ENCODE peak calls at places on chromosomes 16 and 17, in six cellular contexts. A is mesenchymal stem cell, C is trophoblast cell, K is H1, O is neuronal stem cell, I is IMR-90. R is an unnamed sample.

GRCh38 chr17:79007504-79008381 is 1.8 kb downstream of the CANT1 start:
- DNase-seq in O (no peak), A (no peak), K (no peak), I (no peak), C (no peak), R (no peak)

GRCh38 chr16:30761928-30762902 is at the start of the genes CFAP119 and RNF40:
- DNase-seq in K (peak), C (peak), A (peak), O (peak), I (peak), R (peak)

GRCh38 chr17:66904760-66905637 is 59.5 kb upstream of the CACNG4 start:
- DNase-seq in C (no peak), I (peak), A (peak), K (no peak), O (no peak), R (no peak)

GRCh38 chr17:49739662-49740271 is 24.2 kb downstream of the FAM117A start:
- DNase-seq in K (no peak), O (no peak), C (no peak), I (peak), A (peak), R (no peak)

GRCh38 chr16:1283296-1283695 is 26.1 kb upstream of the UBE2I start:
- DNase-seq in A (no peak), K (no peak), I (no peak), O (no peak), C (no peak), R (no peak)

GRCh38 chr17:51161541-51161940 is 4.7 kb upstream of the NME2 start:
- DNase-seq in K (no peak), C (no peak), A (no peak), I (no peak), O (no peak), R (no peak)

GRCh38 chr16:50548659-50549560 is 714 bp downstream of the NKD1 start:
- DNase-seq in C (no peak), I (no peak), O (peak), K (no peak), A (peak), R (no peak)

GRCh38 chr17:77834170-77835115 is 124.1 kb upstream of the TNRC6C start:
- DNase-seq in O (no peak), C (peak), I (peak), A (peak), K (no peak), R (peak)

GRCh38 chr17:18027280-18027679 is 11.7 kb downstream of the ATPAF2 start:
- DNase-seq in O (no peak), I (no peak), C (no peak), A (no peak), K (no peak), R (no peak)

GRCh38 chr16:57822861-57823260 is 20.6 kb upstream of the KIFC3 start:
- DNase-seq in A (no peak), O (no peak), C (no peak), I (no peak), K (no peak), R (no peak)

GRCh38 chr17:44044092-44044491 is 22.4 kb downstream of the LSM12 start:
- DNase-seq in O (no peak), C (no peak), K (no peak), A (peak), I (peak), R (no peak)

GRCh38 chr17:7888184-7888920 is at the start of gene CHD3:
- DNase-seq in I (peak), K (no peak), A (peak), C (peak), O (no peak), R (peak)

GRCh38 chr17:50578173-50578572 is 17.7 kb downstream of the CACNA1G start:
- DNase-seq in A (no peak), O (no peak), I (no peak), C (no peak), K (no peak), R (no peak)

GRCh38 chr17:72861811-72862210 is 230.7 kb downstream of the SLC39A11 start:
- DNase-seq in A (no peak), O (no peak), C (no peak), K (no peak), I (no peak), R (no peak)

GRCh38 chr16:11780988-11781680 is 15.9 kb downstream of the ZC3H7A start:
- DNase-seq in K (no peak), A (peak), O (no peak), I (peak), C (no peak), R (no peak)

GRCh38 chr17:76498886-76499667 is 2.1 kb downstream of the RHBDF2 start:
- DNase-seq in K (no peak), A (no peak), C (no peak), O (no peak), I (no peak), R (no peak)

GRCh38 chr17:32445075-32445427 is 741 bp downstream of the PSMD11 start:
- DNase-seq in K (no peak), O (no peak), A (peak), I (peak), C (peak), R (peak)

GRCh38 chr16:66298571-66299120 is 67.8 kb upstream of the CDH5 start:
- DNase-seq in K (no peak), A (no peak), O (no peak), C (peak), I (no peak), R (peak)

GRCh38 chr16:30068750-30069574 is 3.4 kb downstream of the ALDOA start:
- DNase-seq in K (no peak), C (no peak), A (peak), I (no peak), O (no peak), R (no peak)

GRCh38 chr17:49565948-49566491 is 9.7 kb upstream of the NXPH3 start:
- DNase-seq in A (no peak), I (no peak), O (no peak), C (no peak), K (no peak), R (no peak)

GRCh38 chr17:64028874-64029464 is 8.5 kb upstream of the ICAM2 start:
- DNase-seq in I (peak), O (peak), K (peak), A (peak), C (peak), R (peak)

GRCh38 chr17:79005063-79005861 is 4.3 kb downstream of the CANT1 start:
- DNase-seq in O (no peak), C (no peak), K (no peak), A (no peak), I (no peak), R (no peak)

GRCh38 chr17:5413682-5414081 is 5.8 kb downstream of the NUP88 start:
- DNase-seq in A (peak), K (no peak), C (no peak), I (peak), O (no peak), R (no peak)

GRCh38 chr17:69882281-69882680 is 192.7 kb upstream of the KCNJ16 start:
- DNase-seq in C (no peak), I (peak), A (no peak), O (no peak), K (no peak), R (no peak)

GRCh38 chr16:3149193-3149530 is 14.3 kb downstream of the ZNF213 start:
- DNase-seq in K (no peak), O (no peak), I (no peak), A (no peak), C (peak), R (no peak)

GRCh38 chr17:69434164-69434579 is 19.7 kb downstream of the MAP2K6 start:
- DNase-seq in I (peak), O (no peak), K (no peak), C (no peak), A (peak), R (no peak)

GRCh38 chr16:50598256-50598894 is 50.2 kb downstream of the NKD1 start:
- DNase-seq in A (no peak), C (no peak), K (no peak), I (no peak), O (no peak), R (no peak)

GRCh38 chr17:82194765-82195164 is 17.9 kb downstream of the CCDC57 start:
- DNase-seq in K (no peak), O (no peak), A (no peak), C (no peak), I (no peak), R (no peak)

GRCh38 chr16:563072-563644 is 3.0 kb downstream of the PRR35 start:
- DNase-seq in A (no peak), I (no peak), C (no peak), K (no peak), O (no peak), R (no peak)

GRCh38 chr17:4469552-4469951 is 29.1 kb upstream of the SPNS2 start:
- DNase-seq in A (no peak), I (no peak), O (no peak), C (no peak), K (no peak), R (no peak)

GRCh38 chr17:82242698-82242976 is 13.8 kb downstream of the SLC16A3 start:
- DNase-seq in A (no peak), O (no peak), C (no peak), K (no peak), I (no peak), R (no peak)

GRCh38 chr16:75420987-75421819 is 12.1 kb downstream of the CFDP1 start:
- DNase-seq in C (no peak), A (peak), K (peak), O (peak), I (peak), R (peak)

GRCh38 chr16:70689970-70690905 is 4.4 kb upstream of the MTSS2 start:
- DNase-seq in K (no peak), C (no peak), A (no peak), I (no peak), O (no peak), R (no peak)

GRCh38 chr16:75032655-75033054 is 33.8 kb downstream of the ZNRF1 start:
- DNase-seq in A (no peak), I (no peak), C (no peak), O (no peak), K (no peak), R (no peak)

GRCh38 chr16:15811416-15811777 is 45.4 kb downstream of the MYH11 start:
- DNase-seq in C (no peak), O (no peak), K (no peak), A (no peak), I (no peak), R (no peak)

DNA sequence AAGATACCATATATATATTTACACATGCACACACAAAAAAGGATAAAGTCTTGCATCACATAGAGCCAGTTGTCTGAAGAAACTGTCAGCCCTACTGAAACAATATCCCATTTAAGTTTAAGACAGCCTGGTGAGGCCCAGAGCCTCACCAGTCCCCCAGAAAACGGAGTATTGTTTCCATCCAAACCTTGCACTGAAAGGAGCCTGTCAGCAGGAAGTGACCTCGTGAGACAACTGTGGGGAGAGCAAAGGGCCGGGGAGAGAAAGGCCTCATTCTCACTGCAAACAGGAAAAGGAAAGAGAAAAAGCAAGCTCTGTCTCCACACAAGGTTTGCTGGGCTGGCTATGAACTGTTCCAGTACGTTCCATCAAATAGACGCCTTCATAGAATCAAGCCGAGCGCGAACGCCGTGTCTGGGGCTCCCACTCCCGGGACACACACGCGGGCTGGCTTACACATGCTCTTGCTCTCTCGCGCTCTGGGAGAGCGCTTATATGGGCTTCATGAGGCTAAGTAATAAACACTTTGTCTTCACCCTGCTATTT is 44.4 kb upstream of the ZFHX3 start:
- DNase-seq in C (no peak), I (no peak), O (no peak), A (no peak), K (no peak), R (no peak)
- H3K27ac ChIP-seq in C (no peak), I (no peak), O (no peak), A (no peak), K (no peak), R (no peak)

GRCh38 chr16:56632848-56633365 is 448 bp downstream of the MT1M start:
- DNase-seq in K (no peak), I (no peak), C (no peak), O (no peak), A (no peak), R (no peak)

GRCh38 chr16:56631197-56631596 is 1.3 kb upstream of the MT1M start:
- DNase-seq in A (no peak), I (no peak), C (no peak), O (no peak), K (no peak), R (no peak)

GRCh38 chr16:56631832-56632159 is 663 bp upstream of the MT1M start:
- DNase-seq in O (no peak), A (no peak), I (no peak), C (no peak), K (no peak), R (no peak)

GRCh38 chr16:56633535-56633934 is 1.1 kb downstream of the MT1M start:
- DNase-seq in K (no peak), A (no peak), I (no peak), C (no peak), O (no peak), R (no peak)

GRCh38 chr16:56632160-56632847 is at the start of gene MT1M:
- DNase-seq in K (no peak), I (no peak), A (peak), C (no peak), O (no peak), R (no peak)
- H3K9ac ChIP-seq in K (no peak), I (no peak), A (peak), C (no peak), O (peak), R (no peak)

GRCh38 chr17:16423226-16423872 is 8.0 kb downstream of the TRPV2 start:
- DNase-seq in O (no peak), K (no peak), C (no peak), A (no peak), I (no peak), R (peak)
- H4K91ac ChIP-seq in O (peak), K (no peak), C (no peak), A (no peak), I (no peak), R (no peak)

DNA sequence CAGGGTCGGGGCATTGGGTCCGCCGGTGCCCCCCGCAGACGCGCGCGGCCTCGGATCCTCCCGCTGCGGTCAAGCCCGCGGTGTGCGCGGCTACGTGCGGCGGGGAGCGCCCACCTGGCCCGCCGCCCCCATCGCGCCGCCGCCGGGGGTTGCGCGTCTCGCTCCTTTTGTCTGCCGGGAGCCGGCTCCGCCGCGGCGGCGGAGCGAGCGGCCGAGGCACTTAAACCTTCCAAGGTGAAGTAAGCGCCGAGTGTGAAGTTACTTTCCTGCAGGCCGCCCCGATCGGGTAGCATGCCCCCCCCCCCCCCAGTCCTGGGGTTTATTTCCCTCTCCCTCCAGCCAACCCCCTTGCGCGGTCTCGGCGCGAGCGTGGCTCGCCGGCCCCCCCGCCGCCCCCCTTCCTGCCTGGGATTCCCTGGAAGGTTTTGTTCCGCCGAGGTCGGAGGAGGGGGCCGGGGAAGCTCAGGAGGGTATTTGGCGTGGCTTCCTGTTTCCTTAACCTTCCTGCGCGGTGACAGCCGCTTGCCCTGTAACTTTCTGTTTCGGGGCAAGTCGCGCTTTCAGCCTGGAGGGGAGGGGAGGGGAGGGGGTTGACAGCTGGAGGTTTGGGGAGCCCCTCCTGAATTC is 56.6 kb upstream of the GSE1 start:
- DNase-seq in A (peak), O (no peak), K (no peak), I (no peak), C (no peak), R (peak)
- H3K27ac ChIP-seq in A (no peak), O (no peak), K (no peak), I (peak), C (peak), R (no peak)